ENCODE peak calls at places on chromosomes 1 and 21, in five cellular contexts. I is ascending aorta, B is brain microvascular endothelial cell, Q is body of pancreas, N is neural progenitor cell. U is an unnamed sample.

GRCh38 chr1:101002551-101002950 is 23.0 kb downstream of the DPH5 start:
- DNase-seq in I (no peak), B (no peak), Q (no peak), N (no peak), U (peak; percentile 24)

GRCh38 chr1:150441121-150441520 is 46.1 kb upstream of the TARS2 start:
- DNase-seq in I (no peak), B (no peak), Q (no peak), N (no peak), U (no peak)

GRCh38 chr1:191953516-191953915 is 204.7 kb upstream of the RGS18 start:
- DNase-seq in I (no peak), B (no peak), Q (no peak), N (no peak), U (no peak)

GRCh38 chr1:6783956-6784559 is 1.2 kb upstream of the CAMTA1 start:
- DNase-seq in I (no peak), B (no peak), Q (no peak), N (no peak), U (no peak)

GRCh38 chr21:25898671-25899070 is 163.9 kb downstream of the GABPA start:
- DNase-seq in I (no peak), B (peak; percentile 25), Q (no peak), N (no peak), U (peak; percentile 24)

GRCh38 chr1:14817223-14818170 is 219.0 kb downstream of the KAZN start:
- DNase-seq in I (no peak), B (no peak), Q (no peak), N (no peak), U (no peak)

GRCh38 chr1:39890267-39890666 is 7.0 kb upstream of the TRIT1 start:
- DNase-seq in I (no peak), B (no peak), Q (no peak), N (no peak), U (no peak)

GRCh38 chr1:23208527-23208926 is 8.8 kb downstream of the HTR1D start:
- DNase-seq in I (no peak), B (no peak), Q (no peak), N (no peak), U (no peak)

GRCh38 chr1:202762019-202762418 is 46.2 kb downstream of the KDM5B start:
- DNase-seq in I (no peak), B (no peak), Q (no peak), N (no peak), U (no peak)

GRCh38 chr1:191022856-191023255 is 545.2 kb upstream of the BRINP3 start:
- DNase-seq in I (no peak), B (peak; percentile 43), Q (no peak), N (no peak), U (peak; percentile 6)

GRCh38 chr1:245671349-245671748 is 516.6 kb downstream of the KIF26B start:
- DNase-seq in I (no peak), B (no peak), Q (no peak), N (no peak), U (no peak)

GRCh38 chr1:39692152-39693064 is 1.2 kb upstream of the HPCAL4 start:
- DNase-seq in I (no peak), B (no peak), Q (peak; percentile 47), N (peak; percentile 70), U (no peak)

GRCh38 chr1:2785631-2786328 is 15.7 kb downstream of the TTC34 start:
- DNase-seq in I (peak; percentile 47), B (no peak), Q (peak; percentile 4), N (no peak), U (no peak)

GRCh38 chr1:94807742-94808491 is 12.2 kb upstream of the SLC44A3 start:
- DNase-seq in I (no peak), B (peak; percentile 27), Q (no peak), N (no peak), U (peak; percentile 37)

GRCh38 chr21:33767236-33767635 is 124.9 kb downstream of the ITSN1 start:
- DNase-seq in I (no peak), B (no peak), Q (no peak), N (no peak), U (no peak)

GRCh38 chr1:228205526-228206436 is 2.1 kb upstream of the OBSCN start:
- DNase-seq in I (peak; percentile 54), B (no peak), Q (no peak), N (no peak), U (no peak)

GRCh38 chr1:46301406-46302090 is 1.9 kb downstream of the LRRC41 start:
- DNase-seq in I (peak; percentile 72), B (peak; percentile 16), Q (no peak), N (peak; percentile 31), U (peak; percentile 66)

GRCh38 chr1:183030053-183030452 is 6.8 kb downstream of the LAMC1 start:
- DNase-seq in I (no peak), B (peak; percentile 35), Q (no peak), N (no peak), U (no peak)

GRCh38 chr1:4084446-4084845 is 184.4 kb upstream of the C1orf174 start:
- DNase-seq in I (no peak), B (no peak), Q (no peak), N (no peak), U (no peak)

GRCh38 chr1:231354330-231355020 is 16.4 kb downstream of the SPRTN start:
- DNase-seq in I (no peak), B (no peak), Q (no peak), N (no peak), U (no peak)

GRCh38 chr1:170048515-170048914 is 26.0 kb downstream of the KIFAP3 start:
- DNase-seq in I (no peak), B (no peak), Q (no peak), N (no peak), U (no peak)

GRCh38 chr1:159854101-159854692 is 8.3 kb downstream of the VSIG8 start:
- DNase-seq in I (peak; percentile 89), B (peak; percentile 48), Q (peak; percentile 88), N (peak; percentile 73), U (no peak)

GRCh38 chr1:203702130-203702577 is 62.8 kb upstream of the LAX1 start:
- DNase-seq in I (peak; percentile 77), B (peak; percentile 22), Q (peak; percentile 70), N (peak; percentile 76), U (peak; percentile 51)

GRCh38 chr1:245441699-245442098 is 286.9 kb downstream of the KIF26B start:
- DNase-seq in I (no peak), B (no peak), Q (no peak), N (no peak), U (peak; percentile 49)

GRCh38 chr1:228500901-228501871 is 14.0 kb downstream of the RNF187 start:
- DNase-seq in I (peak; percentile 90), B (peak; percentile 86), Q (peak; percentile 87), N (peak; percentile 84), U (peak; percentile 94)

GRCh38 chr1:30764396-30764795 is 6.8 kb upstream of the LAPTM5 start:
- DNase-seq in I (no peak), B (no peak), Q (no peak), N (no peak), U (no peak)
- H3K27ac ChIP-seq in I (peak overlapping the region; percentile 73), B (no peak overlapping the region), Q (no peak overlapping the region), N (no peak overlapping the region), U (peak overlapping the region; percentile 90)

DNA sequence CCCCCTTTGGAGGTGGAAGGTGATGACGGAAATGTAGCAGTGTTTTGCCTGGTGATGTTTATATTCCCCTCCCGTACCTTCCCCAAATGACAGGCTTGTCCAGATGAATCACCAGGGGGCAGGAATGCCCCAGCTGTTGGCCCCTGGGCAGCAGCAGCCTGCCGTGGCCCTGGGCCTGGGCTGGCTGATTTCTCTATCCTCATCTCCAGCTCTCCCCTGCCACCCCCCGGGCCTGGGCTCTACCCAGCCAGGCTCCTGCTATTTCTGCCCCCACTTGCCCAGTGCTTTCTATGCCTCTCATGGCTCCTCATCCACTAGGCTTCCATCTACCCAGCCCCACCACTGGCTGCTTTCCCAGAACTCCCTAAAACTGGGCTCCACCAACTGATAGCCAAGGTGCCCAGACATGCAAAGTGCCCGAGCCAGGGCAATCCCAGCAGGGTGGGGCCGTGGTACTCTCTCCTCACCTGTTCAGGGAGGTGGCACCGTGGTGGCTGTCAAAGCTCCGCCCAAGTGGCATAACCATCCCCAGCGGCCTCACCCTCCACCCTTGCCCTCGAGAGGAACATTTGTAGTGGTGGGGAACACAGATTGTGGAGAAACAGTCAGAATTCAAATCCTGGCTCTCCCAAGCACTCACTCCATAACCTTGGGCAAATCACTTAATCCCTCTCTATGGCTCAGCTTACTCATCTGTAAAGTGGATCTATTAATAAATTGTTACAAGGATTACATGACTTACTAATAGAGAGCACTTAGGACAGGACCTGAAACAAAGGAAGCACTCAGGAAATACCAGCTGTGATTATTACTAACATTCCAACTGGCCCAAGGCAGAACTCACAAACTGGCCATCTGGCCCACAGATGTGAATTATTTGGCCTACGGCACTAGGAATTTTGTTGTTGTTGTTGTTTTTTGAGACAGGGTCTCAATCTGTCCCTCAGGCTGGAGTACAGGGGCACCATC is 12.8 kb upstream of the ECE1 start:
- DNase-seq in I (no peak), B (no peak), Q (no peak), N (no peak), U (peak; percentile 83)
- H3K27ac ChIP-seq in I (peak overlapping the region; percentile 33), B (peak overlapping the region; percentile 62), Q (peak overlapping the region; percentile 0), N (no peak overlapping the region), U (peak overlapping the region; percentile 75)

GRCh38 chr1:53145619-53145941 is 3.1 kb upstream of the SLC1A7 start:
- DNase-seq in I (no peak), B (no peak), Q (no peak), N (no peak), U (no peak)
- H3K27ac ChIP-seq in I (no peak overlapping the region), B (peak overlapping the region; percentile 95), Q (peak overlapping the region; percentile 97), N (no peak overlapping the region), U (peak overlapping the region; percentile 78)

DNA sequence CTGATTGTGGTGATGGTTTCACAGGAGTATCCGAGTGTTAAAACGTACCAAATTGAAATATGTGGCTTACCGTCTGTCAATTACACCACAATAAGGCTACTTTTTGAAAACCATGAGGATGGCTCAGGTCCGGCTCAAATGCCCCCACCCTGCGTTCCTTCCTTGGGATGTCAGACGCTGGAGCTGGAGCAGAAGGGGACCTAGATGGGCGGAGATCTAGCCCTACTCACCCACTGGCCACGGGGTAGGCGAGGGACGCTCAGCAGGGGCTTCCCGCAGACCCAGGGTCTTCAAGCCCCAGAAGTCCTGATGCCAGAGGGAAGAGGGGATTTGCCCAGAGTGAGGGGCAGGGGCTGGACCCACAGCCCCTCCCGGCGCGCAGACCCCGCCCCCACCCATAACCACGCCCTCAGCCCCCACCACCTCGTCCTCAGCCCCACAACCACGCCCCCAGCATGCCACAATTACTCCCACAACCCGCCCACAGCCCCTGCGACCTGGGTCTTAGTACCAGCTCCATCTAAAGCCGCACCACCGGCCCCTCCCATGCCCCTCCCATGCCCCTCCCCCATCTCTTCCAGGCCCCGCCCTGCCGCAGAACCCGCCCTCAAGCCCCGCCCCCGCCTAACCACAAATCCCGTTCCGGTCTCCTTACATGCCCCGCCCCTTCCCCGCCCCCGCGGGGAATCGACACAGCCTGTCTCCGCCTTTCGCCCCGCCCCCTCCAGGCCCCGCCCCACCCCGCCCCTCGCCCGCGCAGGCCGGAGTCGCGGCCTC is at the start of gene LRRC3:
- DNase-seq in I (peak; percentile 86), B (peak; percentile 69), Q (peak; percentile 92), N (peak; percentile 99), U (no peak)
- H3K27ac ChIP-seq in I (no peak within 1 kb of the TSS), B (no peak within 1 kb of the TSS), Q (no peak within 1 kb of the TSS), N (no peak within 1 kb of the TSS), U (no peak within 1 kb of the TSS)

GRCh38 chr1:205915354-205915990 is 27.8 kb downstream of the SLC26A9 start:
- DNase-seq in I (no peak), B (no peak), Q (no peak), N (no peak), U (no peak)
- H3K27ac ChIP-seq in I (peak overlapping the region; percentile 81), B (no peak overlapping the region), Q (no peak overlapping the region), N (no peak overlapping the region), U (no peak overlapping the region)

U was measured in SJCRH30.